ENCODE peak calls at places on chromosomes 5 and 9, in four cellular contexts. A is lung, T is ovary, U is gastrocnemius medialis. K is an unnamed sample. For H3K27me3, the result is how much of the 10 kb centered on the place peaks cover.

GRCh38 chr5:111548312-111548930 is 36.1 kb upstream of the STARD4 start:
- DNase-seq in T (no peak), U (no peak), A (no peak), K (no peak)

GRCh38 chr9:133355881-133356357 is 368 bp downstream of the SURF1 start:
- DNase-seq in A (no peak), U (no peak), T (no peak), K (no peak)

GRCh38 chr5:16179511-16179935 is at the start of gene MARCHF11:
- DNase-seq in T (peak), U (no peak), A (no peak), K (no peak)

GRCh38 chr9:109816490-109816889 is 36.5 kb downstream of the PALM2AKAP2 start:
- DNase-seq in A (no peak), U (peak), T (no peak), K (no peak)

GRCh38 chr9:129125478-129125877 is 14.3 kb downstream of the PTPA start:
- DNase-seq in U (no peak), T (no peak), A (no peak), K (no peak)

GRCh38 chr5:150653145-150653761 is 7.8 kb upstream of the MYOZ3 start:
- DNase-seq in A (no peak), T (no peak), U (no peak), K (no peak)

GRCh38 chr5:112625586-112625985 is 112.1 kb upstream of the APC start:
- DNase-seq in U (no peak), T (no peak), A (no peak), K (no peak)

GRCh38 chr9:86908261-86908660 is 39.0 kb downstream of the GAS1 start:
- DNase-seq in U (no peak), T (no peak), A (no peak), K (no peak)

GRCh38 chr5:34762321-34762871 is 76.6 kb upstream of the TTC23L start:
- DNase-seq in A (no peak), T (peak), U (no peak), K (no peak)

GRCh38 chr5:112684737-112685136 is 52.9 kb upstream of the APC start:
- DNase-seq in U (no peak), A (no peak), T (no peak), K (no peak)

GRCh38 chr9:132994410-132995120 is 16.1 kb downstream of the GFI1B start:
- DNase-seq in A (no peak), T (no peak), U (no peak), K (no peak)

GRCh38 chr5:97839338-97840081 is 656.5 kb upstream of the RIOK2 start:
- DNase-seq in T (no peak), A (no peak), U (no peak), K (no peak)

GRCh38 chr9:124839612-124840299 is 13.5 kb upstream of the WDR38 start:
- DNase-seq in T (no peak), A (no peak), U (no peak), K (no peak)

GRCh38 chr5:123206618-123207320 is 117.7 kb downstream of the PRDM6 start:
- DNase-seq in A (no peak), U (no peak), T (no peak), K (no peak)

GRCh38 chr9:124685217-124685616 is 85.9 kb downstream of the NR6A1 start:
- DNase-seq in T (no peak), U (no peak), A (no peak), K (no peak)

GRCh38 chr5:77232959-77233358 is 22.5 kb downstream of the PDE8B start:
- DNase-seq in A (no peak), T (no peak), U (no peak), K (no peak)

GRCh38 chr5:135015942-135016341 is 18.1 kb downstream of the PITX1 start:
- DNase-seq in A (no peak), U (no peak), T (no peak), K (no peak)

GRCh38 chr5:8814081-8814480 is 731.8 kb downstream of the SEMA5A start:
- DNase-seq in A (no peak), T (no peak), U (no peak), K (no peak)

GRCh38 chr9:37155601-37156000 is 35.2 kb downstream of the ZCCHC7 start:
- DNase-seq in A (no peak), T (no peak), U (no peak), K (no peak)

GRCh38 chr5:98568336-98568735 is 205.1 kb upstream of the RGMB start:
- DNase-seq in T (no peak), A (no peak), U (no peak), K (no peak)

GRCh38 chr5:138611295-138612220 is 36.4 kb upstream of the HSPA9 start:
- DNase-seq in A (no peak), T (peak), U (no peak), K (no peak)

DNA sequence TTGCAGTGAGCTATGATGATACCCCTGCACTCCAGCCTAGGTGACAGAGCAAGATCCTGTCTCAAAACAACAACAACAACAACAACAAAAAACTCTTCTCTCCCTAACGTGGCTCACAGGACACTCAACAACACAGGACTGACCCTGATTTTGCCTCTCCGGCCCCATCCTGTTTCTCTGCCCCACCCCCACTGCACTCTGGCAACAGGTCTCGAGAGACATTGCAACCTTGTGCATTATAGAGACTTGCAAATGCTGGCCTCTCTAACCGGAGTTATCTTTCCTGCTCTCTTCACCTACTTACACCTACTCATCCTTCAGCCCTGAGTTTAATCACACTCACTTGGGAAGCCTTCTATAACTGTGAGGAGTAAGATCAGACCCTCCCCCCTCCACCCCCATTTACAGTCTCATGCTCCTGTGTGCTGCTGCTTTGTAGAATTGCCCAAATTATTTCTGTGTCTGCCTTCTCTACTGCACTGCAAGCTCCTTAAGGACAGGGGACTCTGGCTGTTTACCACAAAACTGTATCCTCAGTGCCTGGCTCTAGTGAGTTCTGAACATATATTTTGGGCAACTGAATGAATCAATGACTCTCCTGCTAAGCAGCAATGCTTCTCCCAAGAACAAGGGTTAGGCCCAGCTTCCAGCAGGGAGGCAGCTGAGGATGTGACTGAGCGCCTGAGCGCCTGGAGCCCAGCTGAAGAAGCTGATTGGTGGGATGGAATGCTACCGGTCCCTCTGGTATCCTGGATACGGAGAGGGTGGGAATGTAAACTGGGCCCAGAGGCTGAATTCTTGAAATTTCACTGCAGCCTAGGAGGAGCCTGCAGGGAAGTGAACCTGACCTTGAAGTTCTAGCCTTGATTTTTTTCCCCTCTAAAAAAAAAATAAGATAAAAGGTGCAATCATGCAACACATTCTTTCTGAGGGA is 43.0 kb downstream of the WWC1 start:
- DNase-seq in A (no peak), U (no peak), T (peak), K (no peak)
- H3K27ac ChIP-seq in A (no peak), U (no peak), T (no peak), K (no peak)

GRCh38 chr9:104494808-104495207 is 9.3 kb upstream of the OR13F1 start:
- DNase-seq in T (no peak), U (no peak), A (no peak), K (no peak)
- TF ChIP-seq CTCF in T (no peak), U (no peak), A (no peak), K (no peak)

DNA sequence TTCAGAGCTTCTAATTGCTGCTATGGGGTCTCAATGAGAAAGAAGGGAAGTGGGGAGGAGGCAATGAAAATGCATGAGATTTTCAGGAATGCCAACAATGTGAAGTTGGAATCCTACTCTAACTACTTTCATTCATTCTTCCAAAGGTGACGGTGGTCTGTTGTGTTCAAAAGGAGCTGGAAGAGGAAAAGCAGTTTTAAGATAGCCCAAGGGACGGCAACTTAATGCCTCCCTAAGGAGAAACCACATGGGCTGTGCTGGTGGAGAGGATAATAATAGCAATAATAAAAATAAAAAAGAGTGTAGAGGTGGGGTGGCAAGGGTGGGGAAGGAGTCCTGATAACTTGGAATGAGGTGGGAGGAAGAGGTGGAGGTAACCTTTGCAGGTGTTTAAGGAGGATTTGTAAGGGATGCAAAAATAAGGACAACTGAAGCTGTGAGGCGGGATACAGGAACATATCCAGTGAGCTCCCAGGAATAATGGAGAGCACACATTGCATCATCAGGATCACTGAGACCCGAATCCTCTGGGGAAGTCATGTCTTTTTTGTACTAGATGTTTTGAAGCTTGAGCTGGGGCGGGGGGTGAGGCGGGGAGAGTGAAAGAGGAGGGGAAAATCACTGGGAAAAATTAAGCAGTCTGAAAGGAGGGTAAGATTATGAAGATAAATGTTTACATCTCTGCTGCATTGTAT is 120.0 kb upstream of the TMEM161B start:
- DNase-seq in U (no peak), A (no peak), T (no peak), K (no peak)
- H3K27me3 ChIP-seq in U (under half), A (under half), T (under half), K (under half)

DNA sequence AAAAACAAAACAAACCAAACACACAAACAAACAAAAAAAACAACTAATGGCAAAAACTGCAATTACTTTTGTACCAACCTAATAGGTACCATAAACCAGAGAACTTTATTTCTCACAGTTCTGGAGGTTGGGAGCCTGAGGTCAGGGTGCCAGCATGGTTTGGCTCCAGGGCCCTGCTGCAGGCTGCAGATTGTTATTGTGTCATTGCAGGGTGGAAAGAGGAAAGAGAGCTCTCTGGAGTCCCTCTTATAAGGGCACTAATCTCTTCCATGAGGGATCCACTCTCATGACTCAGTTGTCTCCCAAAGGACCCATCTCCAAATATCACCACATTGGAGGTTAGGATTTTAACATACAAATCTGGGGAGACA is 64.9 kb upstream of the CPEB4 start:
- DNase-seq in U (no peak), A (no peak), T (no peak), K (no peak)
- H3K27ac ChIP-seq in U (no peak), A (no peak), T (no peak), K (no peak)

DNA sequence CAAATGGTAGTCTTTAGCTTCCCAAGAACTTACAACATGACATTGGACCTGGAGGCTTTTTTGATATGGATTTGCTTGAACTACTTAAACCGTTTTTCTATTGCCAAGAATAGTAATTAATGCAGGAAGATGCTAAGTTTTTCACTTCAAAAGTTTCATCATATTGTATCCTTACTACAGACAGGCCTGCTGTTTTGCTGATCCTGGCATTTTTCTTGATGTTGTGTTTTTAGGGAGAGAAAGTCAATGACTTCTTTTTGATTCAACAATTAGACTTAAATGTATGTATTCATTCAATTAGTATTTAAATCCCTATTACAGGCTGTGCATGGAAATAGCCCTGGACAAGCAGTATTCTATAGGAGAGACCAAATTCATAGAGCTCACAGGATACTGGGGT is 172.7 kb downstream of the TRPM3 start:
- DNase-seq in A (no peak), U (no peak), T (no peak), K (no peak)
- TF ChIP-seq CTCF in A (no peak), U (no peak), T (no peak), K (no peak)

DNA sequence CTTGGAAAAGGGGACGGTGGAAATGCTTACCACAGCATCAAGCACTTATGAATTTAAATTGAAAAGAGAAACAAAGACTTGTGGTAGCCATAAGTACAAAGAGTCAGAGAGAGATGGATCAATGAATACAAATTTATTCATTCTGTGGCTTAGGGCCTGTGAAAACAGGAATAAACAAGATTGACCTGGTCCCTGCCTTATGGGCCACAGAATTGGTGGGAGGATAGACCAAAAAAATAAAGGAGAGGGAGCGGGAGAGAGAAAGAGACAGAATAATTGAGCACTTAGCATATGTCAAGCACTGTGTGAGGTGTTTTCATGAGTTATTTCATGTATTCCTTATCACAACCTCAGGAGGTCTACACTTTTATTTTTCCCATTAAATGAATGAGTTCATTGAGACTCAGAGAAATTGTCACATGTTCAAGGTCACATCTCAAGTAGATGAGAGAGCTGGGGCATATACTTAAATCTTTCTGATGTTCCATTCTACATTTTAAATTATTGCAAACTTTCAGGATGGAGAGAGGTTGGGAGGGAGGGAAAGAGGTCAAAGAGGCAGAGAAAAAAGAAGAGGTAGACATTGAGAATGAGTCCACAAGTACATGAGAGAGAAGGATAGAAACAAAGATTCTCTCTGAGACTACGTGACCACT is 241.3 kb downstream of the PAPPA start:
- DNase-seq in A (no peak), T (no peak), U (no peak), K (no peak)
- H3K27me3 ChIP-seq in A (under half), T (under half), U (under half), K (under half)

GRCh38 chr9:63859475-63860215 is 1425.4 kb downstream of the FOXD4L5 start:
- DNase-seq in U (no peak), A (no peak), T (no peak), K (no peak)
- H3K27ac ChIP-seq in U (no peak), A (no peak), T (no peak), K (no peak)

DNA sequence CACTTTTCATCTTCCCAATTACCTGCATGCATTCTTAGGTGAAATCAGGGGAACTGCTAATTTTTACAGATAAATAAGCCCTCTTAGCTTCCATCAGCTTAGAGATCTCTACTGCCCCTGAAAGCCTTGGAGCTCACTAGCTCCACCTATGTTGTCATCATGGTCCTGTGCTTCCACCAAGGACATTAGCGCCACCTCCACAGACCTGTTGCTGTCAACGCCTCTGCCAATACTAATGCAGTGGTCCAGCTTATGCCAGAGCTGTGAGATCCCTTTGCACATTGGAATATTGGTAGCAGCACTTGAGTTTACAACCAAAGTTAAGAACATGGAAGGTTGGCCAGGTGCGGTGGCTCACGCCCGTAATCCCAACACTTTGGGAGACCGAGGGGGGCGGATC is 7.7 kb upstream of the SHISAL2B start:
- DNase-seq in T (no peak), A (no peak), U (no peak), K (no peak)
- TF ChIP-seq CTCF in T (no peak), A (no peak), U (no peak), K (no peak)

DNA sequence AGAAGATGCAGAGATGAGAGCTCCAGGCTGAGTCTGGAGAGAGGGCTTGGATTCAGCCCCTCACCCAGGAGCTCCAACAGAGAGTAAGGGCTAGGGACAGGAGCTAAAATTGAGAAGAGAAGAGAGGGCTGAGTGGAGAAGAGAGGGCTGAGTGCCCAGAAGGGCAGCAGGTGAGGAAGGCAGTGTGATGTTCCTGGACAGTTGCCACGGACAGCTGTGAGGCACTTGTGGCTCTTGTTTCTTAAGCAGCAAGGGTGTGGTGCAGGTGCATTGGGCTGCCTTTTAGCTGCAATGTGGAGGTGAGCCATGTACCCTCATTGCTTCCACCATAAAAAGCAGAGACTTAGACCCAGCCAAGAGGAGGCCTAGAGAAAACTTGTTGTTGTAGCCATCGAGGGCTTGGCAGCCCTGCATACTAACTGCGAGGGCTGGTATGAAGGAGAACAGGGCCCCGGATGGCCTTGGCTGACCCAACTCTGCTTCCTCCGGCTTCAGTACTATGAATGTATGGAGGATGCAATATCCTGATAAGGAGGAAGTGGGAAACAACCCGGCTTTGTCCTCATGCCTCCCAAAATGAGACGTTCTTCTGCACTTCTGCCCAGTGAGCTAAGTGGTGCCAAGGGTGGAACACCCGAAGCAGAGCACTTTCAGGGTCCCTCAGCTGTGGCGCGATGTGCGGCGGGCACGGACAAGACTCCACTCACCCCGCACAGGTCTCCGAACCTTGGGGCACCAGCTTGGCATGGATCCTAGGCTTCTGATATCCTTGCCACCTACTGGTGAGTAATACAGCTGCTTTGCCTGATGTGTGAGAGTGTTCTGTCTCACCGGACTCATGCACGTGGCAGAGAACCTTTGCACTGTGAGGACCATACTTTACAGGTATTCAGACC is 65.2 kb downstream of the LRRC70 start:
- DNase-seq in T (no peak), A (no peak), U (peak), K (no peak)
- H3K27me3 ChIP-seq in T (under half), A (under half), U (under half), K (under half)

DNA sequence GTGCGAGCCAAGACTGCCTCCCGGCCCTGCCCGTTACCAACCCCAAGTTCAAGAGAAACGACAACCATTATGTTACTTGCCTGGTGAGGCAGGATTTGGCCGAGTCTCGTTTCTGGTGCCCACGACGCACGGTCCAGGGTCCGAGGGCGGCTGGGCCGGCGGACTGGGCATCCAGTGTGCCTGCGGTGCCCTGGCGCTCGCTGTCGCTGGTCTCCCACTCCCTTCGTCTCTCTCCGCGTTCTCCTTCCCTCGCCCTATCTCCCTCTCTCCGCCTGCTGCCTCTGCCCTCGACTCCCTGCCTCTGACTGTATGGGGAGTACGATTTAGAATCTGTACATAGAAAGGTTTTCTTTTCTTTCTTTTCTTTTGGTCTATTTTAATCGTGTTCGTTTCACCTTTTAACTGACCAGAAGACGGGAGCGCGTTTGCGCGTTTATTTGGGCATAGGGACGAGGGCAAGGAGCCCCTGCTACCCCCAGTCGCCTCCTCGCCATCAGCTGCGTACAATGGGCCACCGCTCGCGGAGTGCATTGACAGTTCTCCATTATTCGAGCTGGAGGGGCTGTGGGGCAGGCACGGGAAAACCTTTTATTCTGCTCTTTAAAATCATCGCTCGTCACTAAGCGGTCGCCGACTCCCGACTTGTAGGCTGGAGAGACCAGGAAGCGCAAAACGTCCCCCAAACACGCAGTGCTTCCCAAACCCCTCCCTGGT is 475 bp downstream of the NR2F1-AS1 start:
- DNase-seq in A (no peak), T (no peak), U (no peak), K (no peak)
- H3K27ac ChIP-seq in A (peak), T (peak), U (no peak), K (no peak)

K was measured in CD4-positive, alpha-beta T cell.